ENCODE peak calls at places on chromosomes 5 and 9, in nine cellular contexts. W is ovary; Z is fibroblast of lung; E is AG04450; O is CD4-positive, alpha-beta T cell; L is SK-N-SH; G is heart right ventricle; F is colonic mucosa; P is spleen. Q is an unnamed sample.

GRCh38 chr5:5340206-5340729 is 82.2 kb upstream of the ICE1 start:
- DNase-seq in W (peak), Z (peak), E (peak), O (no peak), L (peak), G (peak), F (peak), P (no peak), Q (peak)

GRCh38 chr9:99807276-99807852 is 14.3 kb upstream of the NR4A3 start:
- DNase-seq in W (peak), Z (peak), E (no peak), O (peak), L (peak), G (peak), F (peak), P (peak), Q (peak)

GRCh38 chr5:127870914-127871313 is 167.7 kb downstream of the CCDC192 start:
- DNase-seq in W (peak), Z (peak), E (no peak), O (no peak), L (no peak), G (peak), F (peak), P (no peak), Q (peak)

GRCh38 chr5:142056831-142057696 is 44.2 kb upstream of the GNPDA1 start:
- DNase-seq in W (no peak), Z (no peak), E (no peak), O (no peak), L (peak), G (no peak), F (no peak), P (no peak), Q (no peak)

GRCh38 chr5:169270827-169271226 is 30.1 kb downstream of the SLIT3 start:
- DNase-seq in W (no peak), Z (no peak), E (no peak), O (no peak), L (no peak), G (no peak), F (no peak), P (no peak), Q (no peak)

GRCh38 chr9:617441-618085 is 223.9 kb upstream of the DMRT1 start:
- DNase-seq in W (no peak), Z (no peak), E (no peak), O (no peak), L (no peak), G (no peak), F (no peak), P (no peak), Q (no peak)

GRCh38 chr5:107381189-107381856 is 289.4 kb downstream of the EFNA5 start:
- DNase-seq in W (no peak), Z (peak), E (no peak), O (no peak), L (no peak), G (no peak), F (no peak), P (no peak), Q (no peak)

GRCh38 chr5:58455495-58455894 is 4.4 kb downstream of the PLK2 start:
- DNase-seq in W (no peak), Z (no peak), E (no peak), O (no peak), L (no peak), G (no peak), F (no peak), P (no peak), Q (no peak)

GRCh38 chr9:19748278-19749126 is 40.3 kb downstream of the SLC24A2 start:
- DNase-seq in W (no peak), Z (no peak), E (no peak), O (no peak), L (no peak), G (no peak), F (no peak), P (no peak), Q (no peak)

GRCh38 chr9:104958756-104959155 is 30.8 kb upstream of the ABCA1 start:
- DNase-seq in W (no peak), Z (no peak), E (no peak), O (no peak), L (no peak), G (no peak), F (no peak), P (no peak), Q (no peak)

GRCh38 chr9:31683126-31683525 is 701.3 kb upstream of the ACO1 start:
- DNase-seq in W (no peak), Z (peak), E (no peak), O (no peak), L (no peak), G (no peak), F (no peak), P (no peak), Q (no peak)

GRCh38 chr9:116843863-116844620 is 156.9 kb downstream of the TRIM32 start:
- DNase-seq in W (no peak), Z (no peak), E (no peak), O (no peak), L (no peak), G (no peak), F (no peak), P (no peak), Q (no peak)

GRCh38 chr5:56737002-56737621 is 78.2 kb upstream of the MAP3K1 start:
- DNase-seq in W (no peak), Z (peak), E (no peak), O (no peak), L (no peak), G (peak), F (no peak), P (no peak), Q (no peak)

GRCh38 chr5:40736103-40736875 is 19.5 kb downstream of the TTC33 start:
- DNase-seq in W (no peak), Z (peak), E (no peak), O (no peak), L (peak), G (no peak), F (no peak), P (no peak), Q (no peak)

GRCh38 chr5:131767891-131768290 is 28.9 kb downstream of the FNIP1 start:
- DNase-seq in W (no peak), Z (no peak), E (no peak), O (no peak), L (no peak), G (no peak), F (no peak), P (no peak), Q (no peak)

GRCh38 chr5:174549254-174549653 is 175.1 kb upstream of the MSX2 start:
- DNase-seq in W (no peak), Z (no peak), E (no peak), O (no peak), L (no peak), G (no peak), F (no peak), P (no peak), Q (peak)

GRCh38 chr9:129459550-129460322 is 161.2 kb downstream of the C9orf50 start:
- DNase-seq in W (no peak), Z (no peak), E (no peak), O (peak), L (no peak), G (peak), F (no peak), P (peak), Q (no peak)

GRCh38 chr5:73943375-73943774 is 317.4 kb downstream of the ARHGEF28 start:
- DNase-seq in W (no peak), Z (no peak), E (no peak), O (no peak), L (no peak), G (no peak), F (no peak), P (no peak), Q (no peak)

GRCh38 chr9:78821126-78821822 is 524.3 kb downstream of the PSAT1 start:
- DNase-seq in W (no peak), Z (peak), E (no peak), O (no peak), L (peak), G (no peak), F (no peak), P (no peak), Q (no peak)

GRCh38 chr9:108876425-108876824 is 14.4 kb downstream of the ACTL7A start:
- DNase-seq in W (no peak), Z (no peak), E (no peak), O (no peak), L (no peak), G (no peak), F (no peak), P (no peak), Q (no peak)

GRCh38 chr9:131228988-131229387 is 47.3 kb downstream of the FAM78A start:
- DNase-seq in W (no peak), Z (peak), E (peak), O (no peak), L (no peak), G (no peak), F (no peak), P (no peak), Q (no peak)

GRCh38 chr5:66987949-66988838 is 208.4 kb downstream of the CD180 start:
- DNase-seq in W (no peak), Z (no peak), E (no peak), O (no peak), L (peak), G (no peak), F (no peak), P (no peak), Q (no peak)

GRCh38 chr5:77642915-77643653 is 4.6 kb upstream of the OTP start:
- DNase-seq in W (no peak), Z (no peak), E (no peak), O (no peak), L (peak), G (no peak), F (no peak), P (no peak), Q (no peak)

GRCh38 chr5:167030500-167031120 is 1260.8 kb upstream of the WWC1 start:
- DNase-seq in W (no peak), Z (no peak), E (no peak), O (no peak), L (peak), G (no peak), F (peak), P (no peak), Q (no peak)

GRCh38 chr9:5443845-5444244 is 6.1 kb upstream of the PLGRKT start:
- DNase-seq in W (no peak), Z (no peak), E (no peak), O (no peak), L (no peak), G (no peak), F (no peak), P (no peak), Q (no peak)

GRCh38 chr9:123749580-123750202 is 180.2 kb downstream of the DENND1A start:
- DNase-seq in W (no peak), Z (no peak), E (no peak), O (no peak), L (no peak), G (no peak), F (no peak), P (no peak), Q (no peak)

GRCh38 chr5:99379187-99379586 is 450.4 kb upstream of the CHD1 start:
- DNase-seq in W (no peak), Z (no peak), E (no peak), O (no peak), L (no peak), G (no peak), F (no peak), P (no peak), Q (no peak)

GRCh38 chr5:112529525-112529924 is 110.4 kb upstream of the EPB41L4A start:
- DNase-seq in W (no peak), Z (no peak), E (no peak), O (no peak), L (peak), G (no peak), F (no peak), P (no peak), Q (no peak)

GRCh38 chr5:172542651-172543131 is 88.4 kb upstream of the SH3PXD2B start:
- DNase-seq in W (no peak), Z (no peak), E (no peak), O (no peak), L (no peak), G (no peak), F (peak), P (peak), Q (peak)

GRCh38 chr5:127508644-127509373 is 8.6 kb upstream of the PRRC1 start:
- DNase-seq in W (no peak), Z (no peak), E (no peak), O (no peak), L (no peak), G (no peak), F (no peak), P (no peak), Q (no peak)

GRCh38 chr9:112380771-112381181 is 868 bp downstream of the HSDL2 start:
- DNase-seq in W (no peak), Z (peak), E (no peak), O (no peak), L (peak), G (no peak), F (no peak), P (no peak), Q (no peak)
- H3K27ac ChIP-seq in W (peak), Z (peak), E (no peak), O (no peak), L (no peak), G (peak), F (peak), P (peak), Q (peak)

GRCh38 chr9:132768932-132769894 is 98.9 kb downstream of the GTF3C4 start:
- DNase-seq in W (peak), Z (peak), E (no peak), O (peak), L (peak), G (peak), F (peak), P (peak), Q (peak)
- TF ChIP-seq CTCF in W (no peak), Z (peak), E (peak), O (peak), L (no peak), G (peak), F (peak), P (peak), Q (peak)

GRCh38 chr5:145984072-145984471 is 47.7 kb downstream of the SH3RF2 start:
- DNase-seq in W (no peak), Z (no peak), E (no peak), O (no peak), L (no peak), G (no peak), F (no peak), P (no peak), Q (no peak)
- H3K27ac ChIP-seq in W (no peak), Z (no peak), E (no peak), O (no peak), L (no peak), G (no peak), F (no peak), P (no peak), Q (no peak)

GRCh38 chr5:75260708-75261107 is 24.0 kb upstream of the ANKRD31 start:
- DNase-seq in W (no peak), Z (no peak), E (no peak), O (no peak), L (no peak), G (no peak), F (peak), P (no peak), Q (no peak)

GRCh38 chr5:75262278-75262677 is 25.6 kb upstream of the ANKRD31 start:
- DNase-seq in W (no peak), Z (no peak), E (no peak), O (no peak), L (no peak), G (no peak), F (peak), P (no peak), Q (no peak)

GRCh38 chr5:75265731-75266130 is 29.1 kb upstream of the ANKRD31 start:
- DNase-seq in W (no peak), Z (peak), E (peak), O (no peak), L (peak), G (no peak), F (no peak), P (no peak), Q (no peak)
- TF ChIP-seq CTCF in W (no peak), Z (peak), E (peak), O (peak), L (peak), G (peak), F (peak), P (no peak), Q (no peak)

DNA sequence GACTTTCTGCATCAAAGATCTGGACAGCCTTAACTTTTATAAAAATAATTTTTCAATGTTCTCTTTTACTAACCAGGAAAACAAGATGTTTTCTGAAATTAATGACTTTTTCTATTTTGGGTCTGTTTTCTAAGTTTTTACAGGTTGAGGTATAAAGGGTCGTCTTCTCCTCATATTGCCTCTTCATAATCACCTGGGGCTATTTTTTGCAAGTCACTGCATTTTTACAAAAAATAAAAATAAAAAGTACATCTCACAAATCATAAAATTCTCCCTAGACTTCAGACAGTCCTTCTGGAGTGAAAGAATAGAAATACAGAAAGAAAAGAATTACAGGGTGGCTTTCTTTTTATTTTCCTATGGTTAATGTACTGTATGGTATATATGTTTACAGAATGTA is 168.5 kb downstream of the PALM2AKAP2 start:
- DNase-seq in W (no peak), Z (no peak), E (no peak), O (no peak), L (no peak), G (no peak), F (no peak), P (no peak), Q (no peak)
- H3K27ac ChIP-seq in W (no peak), Z (no peak), E (no peak), O (no peak), L (no peak), G (no peak), F (no peak), P (no peak), Q (no peak)

GRCh38 chr9:110877376-110877775 is 160.9 kb downstream of the LPAR1 start:
- DNase-seq in W (no peak), Z (no peak), E (no peak), O (no peak), L (no peak), G (no peak), F (no peak), P (no peak), Q (no peak)

GRCh38 chr9:110869931-110870330 is 168.3 kb downstream of the LPAR1 start:
- DNase-seq in W (no peak), Z (no peak), E (no peak), O (no peak), L (no peak), G (no peak), F (no peak), P (no peak), Q (no peak)

GRCh38 chr9:110871736-110872135 is 166.5 kb downstream of the LPAR1 start:
- DNase-seq in W (no peak), Z (no peak), E (no peak), O (no peak), L (no peak), G (no peak), F (no peak), P (no peak), Q (no peak)

GRCh38 chr9:110880123-110880522 is 158.1 kb downstream of the LPAR1 start:
- DNase-seq in W (no peak), Z (peak), E (peak), O (no peak), L (no peak), G (no peak), F (no peak), P (no peak), Q (no peak)

GRCh38 chr9:110875275-110875674 is 163.0 kb downstream of the LPAR1 start:
- DNase-seq in W (peak), Z (no peak), E (no peak), O (no peak), L (no peak), G (peak), F (peak), P (no peak), Q (no peak)
- TF ChIP-seq CTCF in W (no peak), Z (no peak), E (no peak), O (no peak), L (no peak), G (no peak), F (no peak), P (no peak), Q (no peak)

GRCh38 chr5:71747182-71747581 is 28.1 kb downstream of the CARTPT start:
- DNase-seq in W (no peak), Z (no peak), E (no peak), O (no peak), L (no peak), G (no peak), F (no peak), P (no peak), Q (no peak)
- H3K27ac ChIP-seq in W (no peak), Z (no peak), E (no peak), O (no peak), L (no peak), G (no peak), F (no peak), P (no peak), Q (no peak)

DNA sequence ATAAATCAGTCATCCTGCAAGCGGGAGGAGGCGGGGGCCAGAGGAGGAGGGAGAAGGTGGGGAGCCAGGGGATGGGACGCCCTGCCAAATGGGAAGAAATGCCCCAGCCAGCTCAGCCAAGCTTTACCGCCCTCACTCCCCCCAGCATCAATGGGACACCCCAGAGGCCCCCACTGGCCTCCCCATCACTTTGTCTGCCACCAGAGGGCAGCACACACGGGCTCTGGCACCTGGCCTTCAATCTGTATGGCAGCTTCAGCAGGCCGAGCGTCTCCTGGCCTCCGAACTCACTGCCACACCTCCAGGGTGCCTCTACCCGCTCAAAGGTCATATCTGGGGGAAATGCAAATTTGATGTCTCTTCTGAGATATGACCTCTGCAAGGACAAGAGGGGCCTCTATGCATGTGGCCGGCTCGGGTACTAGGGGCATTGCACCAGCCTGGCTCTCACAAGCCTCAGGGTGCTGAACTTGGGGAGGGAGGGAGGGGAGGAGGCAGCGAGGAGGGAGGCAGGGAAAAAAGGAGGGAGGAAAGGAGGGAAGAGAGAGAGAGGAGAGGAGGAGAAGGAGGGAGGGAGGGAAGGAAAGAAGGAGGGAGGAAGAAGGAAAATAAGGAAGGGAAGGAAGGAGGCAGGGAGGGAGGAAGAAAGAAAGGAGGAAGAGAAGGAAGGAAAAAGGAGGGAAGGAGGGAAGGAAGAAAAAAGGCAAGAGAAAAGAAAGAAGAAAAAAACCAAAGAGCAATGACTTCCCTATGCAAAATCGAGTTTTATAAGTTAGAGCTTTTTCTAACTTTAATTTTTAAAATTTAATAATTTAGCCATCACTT is 656 bp upstream of the GFI1B start:
- DNase-seq in W (peak), Z (peak), E (no peak), O (peak), L (peak), G (peak), F (peak), P (peak), Q (no peak)
- TF ChIP-seq CTCF in W (no peak), Z (peak), E (peak), O (peak), L (peak), G (peak), F (peak), P (peak), Q (peak)

GRCh38 chr9:101487443-101487855 is 46.2 kb upstream of the RNF20 start:
- DNase-seq in W (no peak), Z (no peak), E (no peak), O (no peak), L (no peak), G (no peak), F (no peak), P (no peak), Q (no peak)
- H3K27ac ChIP-seq in W (peak), Z (no peak), E (no peak), O (no peak), L (peak), G (peak), F (peak), P (no peak), Q (peak)

GRCh38 chr9:34332370-34332964 is 3.1 kb downstream of the NUDT2 start:
- DNase-seq in W (no peak), Z (peak), E (no peak), O (no peak), L (peak), G (no peak), F (no peak), P (no peak), Q (no peak)

GRCh38 chr9:34331191-34331590 is 1.8 kb downstream of the NUDT2 start:
- DNase-seq in W (no peak), Z (no peak), E (no peak), O (no peak), L (no peak), G (no peak), F (no peak), P (no peak), Q (no peak)

GRCh38 chr9:34326690-34327089 is 2.4 kb downstream of the KIF24 start:
- DNase-seq in W (no peak), Z (no peak), E (no peak), O (no peak), L (no peak), G (no peak), F (no peak), P (no peak), Q (no peak)

GRCh38 chr9:34328500-34328982 is 527 bp downstream of the KIF24 start:
- DNase-seq in W (no peak), Z (peak), E (no peak), O (no peak), L (no peak), G (no peak), F (peak), P (no peak), Q (no peak)

GRCh38 chr9:34328983-34329832 is at the start of the genes KIF24 and NUDT2:
- DNase-seq in W (peak), Z (peak), E (peak), O (peak), L (peak), G (peak), F (peak), P (peak), Q (peak)
- TF ChIP-seq CTCF in W (no peak), Z (no peak), E (no peak), O (no peak), L (no peak), G (no peak), F (no peak), P (no peak), Q (no peak)